ENCODE peak calls at places on chromosomes 11 and 22, in five cellular contexts. One of them, this sample, is unnamed.
A peak's percentile ranks its signal among the peaks of the same experiment; 100 is the strongest.

GRCh38 chr11:109422755-109423113 is 744 bp downstream of the C11orf87 start:
- DNase-seq in stimulated activated CD4-positive, alpha-beta T cell treated with anti-CD3 and anti-CD28 coated beads, TNF-alpha, amount 100 ng/mL, for 4 hours: no peak
- DNase-seq in breast epithelium: no peak
- DNase-seq in amygdala: peak; percentile 37
- DNase-seq in activated T-cell treated with anti-CD3 and anti-CD28 coated beads for 1 hour: no peak
- DNase-seq in this sample: no peak

GRCh38 chr11:120839846-120840402 is 184.0 kb upstream of the TBCEL start:
- DNase-seq in stimulated activated CD4-positive, alpha-beta T cell treated with anti-CD3 and anti-CD28 coated beads, TNF-alpha, amount 100 ng/mL, for 4 hours: no peak
- DNase-seq in breast epithelium: no peak
- DNase-seq in amygdala: no peak
- DNase-seq in activated T-cell treated with anti-CD3 and anti-CD28 coated beads for 1 hour: no peak
- DNase-seq in this sample: no peak

GRCh38 chr11:95863486-95864140 is 60.3 kb downstream of the MTMR2 start:
- DNase-seq in stimulated activated CD4-positive, alpha-beta T cell treated with anti-CD3 and anti-CD28 coated beads, TNF-alpha, amount 100 ng/mL, for 4 hours: no peak
- DNase-seq in breast epithelium: no peak
- DNase-seq in amygdala: no peak
- DNase-seq in activated T-cell treated with anti-CD3 and anti-CD28 coated beads for 1 hour: no peak
- DNase-seq in this sample: no peak

GRCh38 chr11:106409201-106409600 is 331.7 kb downstream of the AASDHPPT start:
- DNase-seq in stimulated activated CD4-positive, alpha-beta T cell treated with anti-CD3 and anti-CD28 coated beads, TNF-alpha, amount 100 ng/mL, for 4 hours: no peak
- DNase-seq in breast epithelium: no peak
- DNase-seq in amygdala: no peak
- DNase-seq in activated T-cell treated with anti-CD3 and anti-CD28 coated beads for 1 hour: no peak
- DNase-seq in this sample: no peak

GRCh38 chr11:85903406-85903805 is 48.2 kb downstream of the CCDC83 start:
- DNase-seq in stimulated activated CD4-positive, alpha-beta T cell treated with anti-CD3 and anti-CD28 coated beads, TNF-alpha, amount 100 ng/mL, for 4 hours: no peak
- DNase-seq in breast epithelium: no peak
- DNase-seq in amygdala: no peak
- DNase-seq in activated T-cell treated with anti-CD3 and anti-CD28 coated beads for 1 hour: no peak
- DNase-seq in this sample: no peak

GRCh38 chr22:49214976-49215375 is 612.7 kb downstream of the BRD1 start:
- DNase-seq in stimulated activated CD4-positive, alpha-beta T cell treated with anti-CD3 and anti-CD28 coated beads, TNF-alpha, amount 100 ng/mL, for 4 hours: no peak
- DNase-seq in breast epithelium: no peak
- DNase-seq in amygdala: no peak
- DNase-seq in activated T-cell treated with anti-CD3 and anti-CD28 coated beads for 1 hour: no peak
- DNase-seq in this sample: no peak

GRCh38 chr11:831132-831864 is 1.5 kb upstream of the CD151 start:
- DNase-seq in stimulated activated CD4-positive, alpha-beta T cell treated with anti-CD3 and anti-CD28 coated beads, TNF-alpha, amount 100 ng/mL, for 4 hours: no peak
- DNase-seq in breast epithelium: no peak
- DNase-seq in amygdala: no peak
- DNase-seq in activated T-cell treated with anti-CD3 and anti-CD28 coated beads for 1 hour: no peak
- DNase-seq in this sample: no peak

GRCh38 chr11:129950319-129951034 is 52.2 kb downstream of the PRDM10 start:
- DNase-seq in stimulated activated CD4-positive, alpha-beta T cell treated with anti-CD3 and anti-CD28 coated beads, TNF-alpha, amount 100 ng/mL, for 4 hours: no peak
- DNase-seq in breast epithelium: peak; percentile 57
- DNase-seq in amygdala: peak; percentile 10
- DNase-seq in activated T-cell treated with anti-CD3 and anti-CD28 coated beads for 1 hour: no peak
- DNase-seq in this sample: no peak

GRCh38 chr11:73192272-73192671 is 25.8 kb upstream of the P2RY2 start:
- DNase-seq in stimulated activated CD4-positive, alpha-beta T cell treated with anti-CD3 and anti-CD28 coated beads, TNF-alpha, amount 100 ng/mL, for 4 hours: no peak
- DNase-seq in breast epithelium: peak; percentile 69
- DNase-seq in amygdala: no peak
- DNase-seq in activated T-cell treated with anti-CD3 and anti-CD28 coated beads for 1 hour: no peak
- DNase-seq in this sample: no peak

GRCh38 chr11:60912223-60912850 is 1.6 kb upstream of the TMEM109 start:
- DNase-seq in stimulated activated CD4-positive, alpha-beta T cell treated with anti-CD3 and anti-CD28 coated beads, TNF-alpha, amount 100 ng/mL, for 4 hours: no peak
- DNase-seq in breast epithelium: no peak
- DNase-seq in amygdala: no peak
- DNase-seq in activated T-cell treated with anti-CD3 and anti-CD28 coated beads for 1 hour: no peak
- DNase-seq in this sample: peak; percentile 39

GRCh38 chr11:13668957-13669521 is 571 bp downstream of the FAR1 start:
- DNase-seq in stimulated activated CD4-positive, alpha-beta T cell treated with anti-CD3 and anti-CD28 coated beads, TNF-alpha, amount 100 ng/mL, for 4 hours: peak; percentile 27
- DNase-seq in breast epithelium: no peak
- DNase-seq in amygdala: no peak
- DNase-seq in activated T-cell treated with anti-CD3 and anti-CD28 coated beads for 1 hour: peak; percentile 35
- DNase-seq in this sample: peak; percentile 60

GRCh38 chr11:119481667-119482400 is 58.9 kb upstream of the THY1 start:
- DNase-seq in stimulated activated CD4-positive, alpha-beta T cell treated with anti-CD3 and anti-CD28 coated beads, TNF-alpha, amount 100 ng/mL, for 4 hours: no peak
- DNase-seq in breast epithelium: peak; percentile 17
- DNase-seq in amygdala: no peak
- DNase-seq in activated T-cell treated with anti-CD3 and anti-CD28 coated beads for 1 hour: no peak
- DNase-seq in this sample: no peak

GRCh38 chr11:43952401-43953342 is 10.2 kb downstream of the C11orf96 start:
- DNase-seq in stimulated activated CD4-positive, alpha-beta T cell treated with anti-CD3 and anti-CD28 coated beads, TNF-alpha, amount 100 ng/mL, for 4 hours: no peak
- DNase-seq in breast epithelium: no peak
- DNase-seq in amygdala: no peak
- DNase-seq in activated T-cell treated with anti-CD3 and anti-CD28 coated beads for 1 hour: no peak
- DNase-seq in this sample: no peak

GRCh38 chr11:45457649-45458048 is 171.5 kb upstream of the SYT13 start:
- DNase-seq in stimulated activated CD4-positive, alpha-beta T cell treated with anti-CD3 and anti-CD28 coated beads, TNF-alpha, amount 100 ng/mL, for 4 hours: no peak
- DNase-seq in breast epithelium: no peak
- DNase-seq in amygdala: no peak
- DNase-seq in activated T-cell treated with anti-CD3 and anti-CD28 coated beads for 1 hour: no peak
- DNase-seq in this sample: no peak

GRCh38 chr22:28395920-28396447 is 283.7 kb downstream of the TTC28 start:
- DNase-seq in stimulated activated CD4-positive, alpha-beta T cell treated with anti-CD3 and anti-CD28 coated beads, TNF-alpha, amount 100 ng/mL, for 4 hours: no peak
- DNase-seq in breast epithelium: no peak
- DNase-seq in amygdala: no peak
- DNase-seq in activated T-cell treated with anti-CD3 and anti-CD28 coated beads for 1 hour: no peak
- DNase-seq in this sample: no peak

GRCh38 chr11:72523991-72524390 is 89.7 kb upstream of the CLPB start:
- DNase-seq in stimulated activated CD4-positive, alpha-beta T cell treated with anti-CD3 and anti-CD28 coated beads, TNF-alpha, amount 100 ng/mL, for 4 hours: no peak
- DNase-seq in breast epithelium: no peak
- DNase-seq in amygdala: no peak
- DNase-seq in activated T-cell treated with anti-CD3 and anti-CD28 coated beads for 1 hour: no peak
- DNase-seq in this sample: no peak

GRCh38 chr11:127862406-127862805 is 725.0 kb downstream of the ETS1 start:
- DNase-seq in stimulated activated CD4-positive, alpha-beta T cell treated with anti-CD3 and anti-CD28 coated beads, TNF-alpha, amount 100 ng/mL, for 4 hours: no peak
- DNase-seq in breast epithelium: no peak
- DNase-seq in amygdala: no peak
- DNase-seq in activated T-cell treated with anti-CD3 and anti-CD28 coated beads for 1 hour: no peak
- DNase-seq in this sample: no peak

GRCh38 chr11:2093575-2094353 is 45.4 kb downstream of the IGF2 start:
- DNase-seq in stimulated activated CD4-positive, alpha-beta T cell treated with anti-CD3 and anti-CD28 coated beads, TNF-alpha, amount 100 ng/mL, for 4 hours: no peak
- DNase-seq in breast epithelium: peak; percentile 91
- DNase-seq in amygdala: no peak
- DNase-seq in activated T-cell treated with anti-CD3 and anti-CD28 coated beads for 1 hour: no peak
- DNase-seq in this sample: no peak

GRCh38 chr11:34585870-34586654 is 34.8 kb upstream of the EHF start:
- DNase-seq in stimulated activated CD4-positive, alpha-beta T cell treated with anti-CD3 and anti-CD28 coated beads, TNF-alpha, amount 100 ng/mL, for 4 hours: no peak
- DNase-seq in breast epithelium: no peak
- DNase-seq in amygdala: no peak
- DNase-seq in activated T-cell treated with anti-CD3 and anti-CD28 coated beads for 1 hour: no peak
- DNase-seq in this sample: no peak

GRCh38 chr22:27992294-27993165 is 73.5 kb upstream of the PITPNB start:
- DNase-seq in stimulated activated CD4-positive, alpha-beta T cell treated with anti-CD3 and anti-CD28 coated beads, TNF-alpha, amount 100 ng/mL, for 4 hours: no peak
- DNase-seq in breast epithelium: no peak
- DNase-seq in amygdala: no peak
- DNase-seq in activated T-cell treated with anti-CD3 and anti-CD28 coated beads for 1 hour: no peak
- DNase-seq in this sample: no peak

GRCh38 chr22:19984851-19985811 is 31.5 kb downstream of the ARVCF start:
- DNase-seq in stimulated activated CD4-positive, alpha-beta T cell treated with anti-CD3 and anti-CD28 coated beads, TNF-alpha, amount 100 ng/mL, for 4 hours: no peak
- DNase-seq in breast epithelium: no peak
- DNase-seq in amygdala: no peak
- DNase-seq in activated T-cell treated with anti-CD3 and anti-CD28 coated beads for 1 hour: no peak
- DNase-seq in this sample: no peak

GRCh38 chr11:116601734-116602636 is 170.8 kb downstream of the BUD13 start:
- DNase-seq in stimulated activated CD4-positive, alpha-beta T cell treated with anti-CD3 and anti-CD28 coated beads, TNF-alpha, amount 100 ng/mL, for 4 hours: no peak
- DNase-seq in breast epithelium: no peak
- DNase-seq in amygdala: peak; percentile 10
- DNase-seq in activated T-cell treated with anti-CD3 and anti-CD28 coated beads for 1 hour: no peak
- DNase-seq in this sample: no peak

GRCh38 chr11:16791494-16791961 is 53.1 kb downstream of the C11orf58 start:
- DNase-seq in stimulated activated CD4-positive, alpha-beta T cell treated with anti-CD3 and anti-CD28 coated beads, TNF-alpha, amount 100 ng/mL, for 4 hours: no peak
- DNase-seq in breast epithelium: peak; percentile 48
- DNase-seq in amygdala: no peak
- DNase-seq in activated T-cell treated with anti-CD3 and anti-CD28 coated beads for 1 hour: no peak
- DNase-seq in this sample: no peak

GRCh38 chr11:71183878-71184277 is 68.5 kb downstream of the SHANK2 start:
- DNase-seq in stimulated activated CD4-positive, alpha-beta T cell treated with anti-CD3 and anti-CD28 coated beads, TNF-alpha, amount 100 ng/mL, for 4 hours: no peak
- DNase-seq in breast epithelium: no peak
- DNase-seq in amygdala: no peak
- DNase-seq in activated T-cell treated with anti-CD3 and anti-CD28 coated beads for 1 hour: no peak
- DNase-seq in this sample: no peak

GRCh38 chr11:72782081-72782920 is 11.5 kb downstream of the STARD10 start:
- DNase-seq in stimulated activated CD4-positive, alpha-beta T cell treated with anti-CD3 and anti-CD28 coated beads, TNF-alpha, amount 100 ng/mL, for 4 hours: no peak
- DNase-seq in breast epithelium: no peak
- DNase-seq in amygdala: no peak
- DNase-seq in activated T-cell treated with anti-CD3 and anti-CD28 coated beads for 1 hour: no peak
- DNase-seq in this sample: no peak

GRCh38 chr22:45308624-45309421 is 911 bp upstream of the FAM118A start:
- DNase-seq in stimulated activated CD4-positive, alpha-beta T cell treated with anti-CD3 and anti-CD28 coated beads, TNF-alpha, amount 100 ng/mL, for 4 hours: no peak
- DNase-seq in breast epithelium: peak; percentile 35
- DNase-seq in amygdala: no peak
- DNase-seq in activated T-cell treated with anti-CD3 and anti-CD28 coated beads for 1 hour: no peak
- DNase-seq in this sample: peak; percentile 26

GRCh38 chr11:119832536-119832935 is 103.5 kb upstream of the NECTIN1 start:
- DNase-seq in stimulated activated CD4-positive, alpha-beta T cell treated with anti-CD3 and anti-CD28 coated beads, TNF-alpha, amount 100 ng/mL, for 4 hours: no peak
- DNase-seq in breast epithelium: no peak
- DNase-seq in amygdala: no peak
- DNase-seq in activated T-cell treated with anti-CD3 and anti-CD28 coated beads for 1 hour: no peak
- DNase-seq in this sample: no peak

GRCh38 chr22:36544107-36544620 is 15.2 kb upstream of the EIF3D start:
- DNase-seq in stimulated activated CD4-positive, alpha-beta T cell treated with anti-CD3 and anti-CD28 coated beads, TNF-alpha, amount 100 ng/mL, for 4 hours: no peak
- DNase-seq in breast epithelium: no peak
- DNase-seq in amygdala: no peak
- DNase-seq in activated T-cell treated with anti-CD3 and anti-CD28 coated beads for 1 hour: no peak
- DNase-seq in this sample: no peak

GRCh38 chr11:8389034-8389996 is 125.6 kb upstream of the LMO1 start:
- DNase-seq in stimulated activated CD4-positive, alpha-beta T cell treated with anti-CD3 and anti-CD28 coated beads, TNF-alpha, amount 100 ng/mL, for 4 hours: no peak
- DNase-seq in breast epithelium: no peak
- DNase-seq in amygdala: peak; percentile 41
- DNase-seq in activated T-cell treated with anti-CD3 and anti-CD28 coated beads for 1 hour: no peak
- DNase-seq in this sample: no peak

GRCh38 chr11:35619754-35620640 is 1.7 kb downstream of the FJX1 start:
- DNase-seq in stimulated activated CD4-positive, alpha-beta T cell treated with anti-CD3 and anti-CD28 coated beads, TNF-alpha, amount 100 ng/mL, for 4 hours: no peak
- DNase-seq in breast epithelium: no peak
- DNase-seq in amygdala: no peak
- DNase-seq in activated T-cell treated with anti-CD3 and anti-CD28 coated beads for 1 hour: no peak
- DNase-seq in this sample: no peak

GRCh38 chr11:63488789-63489188 is 2.2 kb downstream of the PLAAT5 start:
- DNase-seq in stimulated activated CD4-positive, alpha-beta T cell treated with anti-CD3 and anti-CD28 coated beads, TNF-alpha, amount 100 ng/mL, for 4 hours: no peak
- DNase-seq in breast epithelium: no peak
- DNase-seq in amygdala: no peak
- DNase-seq in activated T-cell treated with anti-CD3 and anti-CD28 coated beads for 1 hour: no peak
- DNase-seq in this sample: no peak

GRCh38 chr11:65095974-65096806 is at the start of gene VPS51:
- DNase-seq in stimulated activated CD4-positive, alpha-beta T cell treated with anti-CD3 and anti-CD28 coated beads, TNF-alpha, amount 100 ng/mL, for 4 hours: peak; percentile 75
- DNase-seq in breast epithelium: peak; percentile 89
- DNase-seq in amygdala: peak; percentile 81
- DNase-seq in activated T-cell treated with anti-CD3 and anti-CD28 coated beads for 1 hour: peak; percentile 68
- DNase-seq in this sample: peak; percentile 90

GRCh38 chr11:10109836-10110235 is 184.2 kb downstream of the SBF2 start:
- DNase-seq in stimulated activated CD4-positive, alpha-beta T cell treated with anti-CD3 and anti-CD28 coated beads, TNF-alpha, amount 100 ng/mL, for 4 hours: no peak
- DNase-seq in breast epithelium: no peak
- DNase-seq in amygdala: no peak
- DNase-seq in activated T-cell treated with anti-CD3 and anti-CD28 coated beads for 1 hour: no peak
- DNase-seq in this sample: no peak

GRCh38 chr11:72716291-72716690 is 35.9 kb downstream of the ARAP1 start:
- DNase-seq in stimulated activated CD4-positive, alpha-beta T cell treated with anti-CD3 and anti-CD28 coated beads, TNF-alpha, amount 100 ng/mL, for 4 hours: no peak
- DNase-seq in breast epithelium: no peak
- DNase-seq in amygdala: no peak
- DNase-seq in activated T-cell treated with anti-CD3 and anti-CD28 coated beads for 1 hour: no peak
- DNase-seq in this sample: no peak

GRCh38 chr11:120442031-120442430 is 69.5 kb upstream of the GRIK4 start:
- DNase-seq in stimulated activated CD4-positive, alpha-beta T cell treated with anti-CD3 and anti-CD28 coated beads, TNF-alpha, amount 100 ng/mL, for 4 hours: no peak
- DNase-seq in breast epithelium: no peak
- DNase-seq in amygdala: no peak
- DNase-seq in activated T-cell treated with anti-CD3 and anti-CD28 coated beads for 1 hour: no peak
- DNase-seq in this sample: no peak

GRCh38 chr11:76835928-76836612 is 24.6 kb upstream of the ACER3 start:
- DNase-seq in stimulated activated CD4-positive, alpha-beta T cell treated with anti-CD3 and anti-CD28 coated beads, TNF-alpha, amount 100 ng/mL, for 4 hours: no peak
- DNase-seq in breast epithelium: peak; percentile 58
- DNase-seq in amygdala: no peak
- DNase-seq in activated T-cell treated with anti-CD3 and anti-CD28 coated beads for 1 hour: no peak
- DNase-seq in this sample: no peak

GRCh38 chr11:115333106-115333505 is 171.1 kb downstream of the CADM1 start:
- DNase-seq in stimulated activated CD4-positive, alpha-beta T cell treated with anti-CD3 and anti-CD28 coated beads, TNF-alpha, amount 100 ng/mL, for 4 hours: no peak
- DNase-seq in breast epithelium: no peak
- DNase-seq in amygdala: no peak
- DNase-seq in activated T-cell treated with anti-CD3 and anti-CD28 coated beads for 1 hour: no peak
- DNase-seq in this sample: no peak

GRCh38 chr11:74820763-74821162 is 72.1 kb downstream of the RNF169 start:
- DNase-seq in stimulated activated CD4-positive, alpha-beta T cell treated with anti-CD3 and anti-CD28 coated beads, TNF-alpha, amount 100 ng/mL, for 4 hours: no peak
- DNase-seq in breast epithelium: no peak
- DNase-seq in amygdala: no peak
- DNase-seq in activated T-cell treated with anti-CD3 and anti-CD28 coated beads for 1 hour: no peak
- DNase-seq in this sample: no peak

GRCh38 chr11:5690736-5691135 is 1.1 kb downstream of the TRIM22 start:
- DNase-seq in stimulated activated CD4-positive, alpha-beta T cell treated with anti-CD3 and anti-CD28 coated beads, TNF-alpha, amount 100 ng/mL, for 4 hours: no peak
- DNase-seq in breast epithelium: no peak
- DNase-seq in amygdala: no peak
- DNase-seq in activated T-cell treated with anti-CD3 and anti-CD28 coated beads for 1 hour: no peak
- DNase-seq in this sample: no peak

This sample was measured in naive thymus-derived CD8-positive, alpha-beta T cell.